ENCODE peak calls at places on chromosomes 5 and 9, in ten cellular contexts. One of them, this sample, is unnamed.

GRCh38 chr5:126178521-126178920 is 244.7 kb upstream of the GRAMD2B start:
- DNase-seq in CD8-positive, alpha-beta T cell: no peak
- DNase-seq in endothelial cell: no peak
- DNase-seq in cardiac fibroblast: peak; percentile 78
- DNase-seq in progenitor cell of endocrine pancreas: no peak
- DNase-seq in RWPE1: no peak
- DNase-seq in A549: no peak
- DNase-seq in tibial artery: no peak
- DNase-seq in glutamatergic neuron: no peak
- DNase-seq in AG04450: no peak
- DNase-seq in this sample: no peak

GRCh38 chr9:131627846-131628820 is 82.8 kb downstream of the PRRT1B start:
- DNase-seq in CD8-positive, alpha-beta T cell: peak; percentile 87
- DNase-seq in endothelial cell: no peak
- DNase-seq in cardiac fibroblast: peak; percentile 67
- DNase-seq in progenitor cell of endocrine pancreas: no peak
- DNase-seq in RWPE1: no peak
- DNase-seq in A549: no peak
- DNase-seq in tibial artery: no peak
- DNase-seq in glutamatergic neuron: peak; percentile 62
- DNase-seq in AG04450: no peak
- DNase-seq in this sample: no peak

GRCh38 chr5:9348296-9348996 is 197.4 kb downstream of the SEMA5A start:
- DNase-seq in CD8-positive, alpha-beta T cell: no peak
- DNase-seq in endothelial cell: no peak
- DNase-seq in cardiac fibroblast: peak; percentile 57
- DNase-seq in progenitor cell of endocrine pancreas: no peak
- DNase-seq in RWPE1: peak; percentile 78
- DNase-seq in A549: no peak
- DNase-seq in tibial artery: no peak
- DNase-seq in glutamatergic neuron: no peak
- DNase-seq in AG04450: no peak
- DNase-seq in this sample: no peak

GRCh38 chr9:37947431-37947830 is 43.5 kb upstream of the SLC25A51 start:
- DNase-seq in CD8-positive, alpha-beta T cell: no peak
- DNase-seq in endothelial cell: no peak
- DNase-seq in cardiac fibroblast: no peak
- DNase-seq in progenitor cell of endocrine pancreas: no peak
- DNase-seq in RWPE1: no peak
- DNase-seq in A549: no peak
- DNase-seq in tibial artery: no peak
- DNase-seq in glutamatergic neuron: no peak
- DNase-seq in AG04450: no peak
- DNase-seq in this sample: no peak

GRCh38 chr5:592158-592557 is 20.0 kb upstream of the CEP72 start:
- DNase-seq in CD8-positive, alpha-beta T cell: no peak
- DNase-seq in endothelial cell: no peak
- DNase-seq in cardiac fibroblast: no peak
- DNase-seq in progenitor cell of endocrine pancreas: no peak
- DNase-seq in RWPE1: no peak
- DNase-seq in A549: no peak
- DNase-seq in tibial artery: no peak
- DNase-seq in glutamatergic neuron: no peak
- DNase-seq in AG04450: no peak
- DNase-seq in this sample: no peak

GRCh38 chr5:67297802-67298532 is 101.4 kb upstream of the CD180 start:
- DNase-seq in CD8-positive, alpha-beta T cell: no peak
- DNase-seq in endothelial cell: no peak
- DNase-seq in cardiac fibroblast: no peak
- DNase-seq in progenitor cell of endocrine pancreas: no peak
- DNase-seq in RWPE1: no peak
- DNase-seq in A549: no peak
- DNase-seq in tibial artery: no peak
- DNase-seq in glutamatergic neuron: no peak
- DNase-seq in AG04450: no peak
- DNase-seq in this sample: no peak

GRCh38 chr5:60295423-60295822 is 401.9 kb upstream of the PDE4D start:
- DNase-seq in CD8-positive, alpha-beta T cell: no peak
- DNase-seq in endothelial cell: peak; percentile 41
- DNase-seq in cardiac fibroblast: peak; percentile 22
- DNase-seq in progenitor cell of endocrine pancreas: no peak
- DNase-seq in RWPE1: no peak
- DNase-seq in A549: peak; percentile 61
- DNase-seq in tibial artery: no peak
- DNase-seq in glutamatergic neuron: peak; percentile 22
- DNase-seq in AG04450: no peak
- DNase-seq in this sample: no peak

GRCh38 chr5:43243270-43243669 is 51.2 kb downstream of the NIM1K start:
- DNase-seq in CD8-positive, alpha-beta T cell: no peak
- DNase-seq in endothelial cell: no peak
- DNase-seq in cardiac fibroblast: no peak
- DNase-seq in progenitor cell of endocrine pancreas: no peak
- DNase-seq in RWPE1: no peak
- DNase-seq in A549: no peak
- DNase-seq in tibial artery: no peak
- DNase-seq in glutamatergic neuron: no peak
- DNase-seq in AG04450: no peak
- DNase-seq in this sample: no peak

GRCh38 chr9:136048560-136049411 is 46.3 kb downstream of the NACC2 start:
- DNase-seq in CD8-positive, alpha-beta T cell: no peak
- DNase-seq in endothelial cell: no peak
- DNase-seq in cardiac fibroblast: no peak
- DNase-seq in progenitor cell of endocrine pancreas: no peak
- DNase-seq in RWPE1: no peak
- DNase-seq in A549: no peak
- DNase-seq in tibial artery: no peak
- DNase-seq in glutamatergic neuron: no peak
- DNase-seq in AG04450: no peak
- DNase-seq in this sample: peak; percentile 17

GRCh38 chr5:112366987-112367386 is 52.1 kb downstream of the EPB41L4A start:
- DNase-seq in CD8-positive, alpha-beta T cell: no peak
- DNase-seq in endothelial cell: no peak
- DNase-seq in cardiac fibroblast: no peak
- DNase-seq in progenitor cell of endocrine pancreas: no peak
- DNase-seq in RWPE1: peak; percentile 67
- DNase-seq in A549: peak; percentile 34
- DNase-seq in tibial artery: no peak
- DNase-seq in glutamatergic neuron: no peak
- DNase-seq in AG04450: no peak
- DNase-seq in this sample: peak; percentile 32

GRCh38 chr9:124562328-124562727 is 55.1 kb upstream of the NR5A1 start:
- DNase-seq in CD8-positive, alpha-beta T cell: no peak
- DNase-seq in endothelial cell: no peak
- DNase-seq in cardiac fibroblast: no peak
- DNase-seq in progenitor cell of endocrine pancreas: no peak
- DNase-seq in RWPE1: no peak
- DNase-seq in A549: no peak
- DNase-seq in tibial artery: no peak
- DNase-seq in glutamatergic neuron: no peak
- DNase-seq in AG04450: no peak
- DNase-seq in this sample: no peak

GRCh38 chr5:78521455-78521854 is 127.1 kb downstream of the LHFPL2 start:
- DNase-seq in CD8-positive, alpha-beta T cell: no peak
- DNase-seq in endothelial cell: no peak
- DNase-seq in cardiac fibroblast: no peak
- DNase-seq in progenitor cell of endocrine pancreas: no peak
- DNase-seq in RWPE1: no peak
- DNase-seq in A549: no peak
- DNase-seq in tibial artery: no peak
- DNase-seq in glutamatergic neuron: no peak
- DNase-seq in AG04450: no peak
- DNase-seq in this sample: no peak
- TF ChIP-seq CTCF in CD8-positive, alpha-beta T cell: no peak
- TF ChIP-seq CTCF in endothelial cell: no peak
- TF ChIP-seq CTCF in cardiac fibroblast: no peak
- TF ChIP-seq CTCF in progenitor cell of endocrine pancreas: no peak
- TF ChIP-seq CTCF in RWPE1: no peak
- TF ChIP-seq CTCF in A549: no peak
- TF ChIP-seq CTCF in tibial artery: no peak
- TF ChIP-seq CTCF in glutamatergic neuron: no peak
- TF ChIP-seq CTCF in AG04450: no peak
- TF ChIP-seq CTCF in this sample: no peak

GRCh38 chr9:7233516-7233915 is 475.7 kb downstream of the KDM4C start:
- DNase-seq in CD8-positive, alpha-beta T cell: no peak
- DNase-seq in endothelial cell: no peak
- DNase-seq in cardiac fibroblast: no peak
- DNase-seq in progenitor cell of endocrine pancreas: no peak
- DNase-seq in RWPE1: no peak
- DNase-seq in A549: no peak
- DNase-seq in tibial artery: no peak
- DNase-seq in glutamatergic neuron: no peak
- DNase-seq in AG04450: no peak
- DNase-seq in this sample: no peak

GRCh38 chr9:7236186-7236585 is 478.4 kb downstream of the KDM4C start:
- DNase-seq in CD8-positive, alpha-beta T cell: no peak
- DNase-seq in endothelial cell: no peak
- DNase-seq in cardiac fibroblast: no peak
- DNase-seq in progenitor cell of endocrine pancreas: no peak
- DNase-seq in RWPE1: no peak
- DNase-seq in A549: no peak
- DNase-seq in tibial artery: no peak
- DNase-seq in glutamatergic neuron: no peak
- DNase-seq in AG04450: no peak
- DNase-seq in this sample: no peak

GRCh38 chr9:7237473-7238243 is 479.9 kb downstream of the KDM4C start:
- DNase-seq in CD8-positive, alpha-beta T cell: no peak
- DNase-seq in endothelial cell: no peak
- DNase-seq in cardiac fibroblast: peak; percentile 74
- DNase-seq in progenitor cell of endocrine pancreas: no peak
- DNase-seq in RWPE1: no peak
- DNase-seq in A549: no peak
- DNase-seq in tibial artery: no peak
- DNase-seq in glutamatergic neuron: no peak
- DNase-seq in AG04450: no peak
- DNase-seq in this sample: no peak

GRCh38 chr9:7238244-7238637 is 480.5 kb downstream of the KDM4C start:
- DNase-seq in CD8-positive, alpha-beta T cell: no peak
- DNase-seq in endothelial cell: no peak
- DNase-seq in cardiac fibroblast: no peak
- DNase-seq in progenitor cell of endocrine pancreas: no peak
- DNase-seq in RWPE1: no peak
- DNase-seq in A549: no peak
- DNase-seq in tibial artery: no peak
- DNase-seq in glutamatergic neuron: no peak
- DNase-seq in AG04450: no peak
- DNase-seq in this sample: no peak

GRCh38 chr9:7234144-7234543 is 476.4 kb downstream of the KDM4C start:
- DNase-seq in CD8-positive, alpha-beta T cell: no peak
- DNase-seq in endothelial cell: peak; percentile 50
- DNase-seq in cardiac fibroblast: peak; percentile 53
- DNase-seq in progenitor cell of endocrine pancreas: no peak
- DNase-seq in RWPE1: no peak
- DNase-seq in A549: peak; percentile 66
- DNase-seq in tibial artery: no peak
- DNase-seq in glutamatergic neuron: peak; percentile 62
- DNase-seq in AG04450: no peak
- DNase-seq in this sample: peak; percentile 14
- TF ChIP-seq CTCF in CD8-positive, alpha-beta T cell: no peak
- TF ChIP-seq CTCF in endothelial cell: peak; percentile 74
- TF ChIP-seq CTCF in cardiac fibroblast: peak; percentile 72
- TF ChIP-seq CTCF in progenitor cell of endocrine pancreas: peak; percentile 62
- TF ChIP-seq CTCF in RWPE1: peak; percentile 50
- TF ChIP-seq CTCF in A549: peak; percentile 47
- TF ChIP-seq CTCF in tibial artery: no peak
- TF ChIP-seq CTCF in glutamatergic neuron: peak; percentile 69
- TF ChIP-seq CTCF in AG04450: peak; percentile 65
- TF ChIP-seq CTCF in this sample: peak; percentile 69

DNA sequence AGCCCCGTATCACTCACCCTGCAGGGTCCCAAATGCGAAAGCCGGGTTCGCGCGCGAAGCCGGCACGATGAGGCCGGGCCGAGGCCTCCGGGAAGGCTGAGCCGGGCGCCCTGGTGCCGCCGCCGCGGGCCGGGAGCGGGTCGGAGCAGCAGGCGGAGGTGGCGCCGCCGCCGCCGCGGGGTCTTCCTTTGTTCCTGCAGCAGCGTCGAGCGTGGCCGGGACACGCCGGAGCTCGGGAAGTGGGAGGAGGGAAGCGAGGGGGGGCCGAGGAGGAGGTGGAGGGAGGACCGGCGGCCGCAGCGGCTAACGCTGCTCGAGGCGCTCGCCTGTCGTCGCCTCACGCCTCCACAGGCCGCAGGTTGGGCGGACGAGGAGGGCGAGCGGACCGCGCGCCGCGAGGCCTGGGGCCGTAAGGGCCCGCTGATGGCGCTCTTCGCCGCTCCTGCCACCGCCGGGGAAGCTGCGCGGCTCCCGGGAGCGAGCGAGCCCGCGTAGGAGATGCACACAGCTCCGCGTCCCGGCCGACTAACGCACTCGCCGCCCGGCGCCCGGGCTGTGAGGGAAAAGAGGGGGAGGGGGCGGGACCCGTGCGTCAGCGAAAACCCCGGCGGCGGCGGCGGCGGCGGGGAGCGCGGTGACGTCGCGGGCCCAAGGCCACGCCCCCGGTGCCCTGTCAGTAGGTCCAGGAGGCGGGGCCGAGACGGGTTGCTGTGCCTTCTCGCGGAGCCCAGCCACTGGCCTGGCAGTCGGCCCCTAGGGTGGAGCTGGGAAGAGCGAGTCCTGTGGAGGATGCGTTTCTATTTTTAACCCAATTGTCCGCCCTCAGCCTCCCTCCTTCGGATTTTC is at the start of gene ZFAND5:
- DNase-seq in CD8-positive, alpha-beta T cell: peak; percentile 94
- DNase-seq in endothelial cell: peak; percentile 92
- DNase-seq in cardiac fibroblast: peak; percentile 100
- DNase-seq in progenitor cell of endocrine pancreas: peak; percentile 85
- DNase-seq in RWPE1: peak; percentile 99
- DNase-seq in A549: peak; percentile 98
- DNase-seq in tibial artery: peak; percentile 100
- DNase-seq in glutamatergic neuron: peak; percentile 98
- DNase-seq in AG04450: peak; percentile 97
- DNase-seq in this sample: peak; percentile 98
- TF ChIP-seq CTCF in CD8-positive, alpha-beta T cell: no peak
- TF ChIP-seq CTCF in endothelial cell: peak; percentile 6
- TF ChIP-seq CTCF in cardiac fibroblast: no peak
- TF ChIP-seq CTCF in progenitor cell of endocrine pancreas: peak; percentile 8
- TF ChIP-seq CTCF in RWPE1: peak; percentile 8
- TF ChIP-seq CTCF in A549: peak; percentile 21
- TF ChIP-seq CTCF in tibial artery: no peak
- TF ChIP-seq CTCF in glutamatergic neuron: no peak
- TF ChIP-seq CTCF in AG04450: no peak
- TF ChIP-seq CTCF in this sample: peak; percentile 9

DNA sequence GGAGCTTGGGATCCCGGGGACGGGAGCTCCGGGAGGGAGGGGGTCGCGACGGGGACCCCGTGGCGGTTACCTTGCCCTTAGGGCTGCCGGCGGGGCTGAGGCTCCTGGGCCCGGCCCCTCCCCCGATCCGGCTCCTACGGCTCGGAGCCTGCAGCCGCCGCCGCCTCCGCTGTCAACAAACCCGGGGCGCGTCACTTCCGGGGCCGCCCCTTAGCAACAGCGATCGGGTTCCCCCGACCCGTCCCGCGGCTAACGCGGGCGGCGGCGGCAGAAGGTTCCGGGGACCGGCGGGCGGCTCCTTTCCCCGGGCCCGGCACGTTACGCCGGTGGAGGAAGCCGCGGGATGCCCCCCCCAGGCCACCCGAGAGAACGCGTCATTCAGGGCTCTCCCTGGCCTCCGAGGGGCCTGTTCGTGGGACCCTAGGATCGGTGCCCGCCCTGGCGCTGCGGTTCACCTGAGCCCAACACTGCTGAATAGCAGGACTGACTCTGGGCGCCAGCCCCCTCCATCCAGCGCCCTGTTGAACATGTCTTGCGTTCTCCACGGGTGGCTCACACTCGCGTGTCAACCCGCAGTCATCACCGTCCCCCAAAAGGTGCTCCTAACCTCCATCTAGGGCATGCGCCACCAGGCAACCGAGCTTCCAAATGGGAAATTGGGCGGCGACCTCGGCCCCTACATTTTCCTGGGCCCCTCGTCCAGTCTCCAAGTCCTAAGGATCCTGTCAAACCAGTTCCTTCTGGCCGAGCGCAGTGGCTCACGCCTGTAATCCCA is at the start of gene ZER1:
- DNase-seq in CD8-positive, alpha-beta T cell: peak; percentile 94
- DNase-seq in endothelial cell: peak; percentile 91
- DNase-seq in cardiac fibroblast: peak; percentile 92
- DNase-seq in progenitor cell of endocrine pancreas: peak; percentile 89
- DNase-seq in RWPE1: peak; percentile 100
- DNase-seq in A549: peak; percentile 89
- DNase-seq in tibial artery: peak; percentile 92
- DNase-seq in glutamatergic neuron: peak; percentile 95
- DNase-seq in AG04450: peak; percentile 55
- DNase-seq in this sample: peak; percentile 99
- TF ChIP-seq CTCF in CD8-positive, alpha-beta T cell: no peak
- TF ChIP-seq CTCF in endothelial cell: no peak
- TF ChIP-seq CTCF in cardiac fibroblast: no peak
- TF ChIP-seq CTCF in progenitor cell of endocrine pancreas: no peak
- TF ChIP-seq CTCF in RWPE1: no peak
- TF ChIP-seq CTCF in A549: no peak
- TF ChIP-seq CTCF in tibial artery: no peak
- TF ChIP-seq CTCF in glutamatergic neuron: no peak
- TF ChIP-seq CTCF in AG04450: no peak
- TF ChIP-seq CTCF in this sample: no peak

This sample was measured in GM13977.